ENCODE peak calls at places on chromosomes 12 and 14, in four cellular contexts. I, T, N and E are unnamed samples.

GRCh38 chr12:26334621-26335124 is 139.3 kb downstream of the SSPN start:
- DNase-seq in I (no peak), T (no peak), N (no peak), E (no peak)

GRCh38 chr12:19018302-19018980 is 111.1 kb upstream of the PLEKHA5 start:
- DNase-seq in I (no peak), T (no peak), N (no peak), E (no peak)

GRCh38 chr12:85626782-85627171 is 209.4 kb downstream of the RASSF9 start:
- DNase-seq in I (no peak), T (no peak), N (no peak), E (no peak)

GRCh38 chr12:118650586-118650960 is 274.2 kb downstream of the SUDS3 start:
- DNase-seq in I (no peak), T (no peak), N (no peak), E (no peak)

GRCh38 chr14:53979141-53979673 is 22.6 kb upstream of the BMP4 start:
- DNase-seq in I (no peak), T (no peak), N (no peak), E (no peak)

GRCh38 chr14:74429991-74430390 is 4.0 kb upstream of the SYNDIG1L start:
- DNase-seq in I (no peak), T (no peak), N (no peak), E (peak)

GRCh38 chr14:105173901-105174894 is 5.6 kb upstream of the JAG2 start:
- DNase-seq in I (no peak), T (peak), N (no peak), E (no peak)

GRCh38 chr12:95859344-95859816 is 628 bp downstream of the SNRPF start:
- DNase-seq in I (no peak), T (peak), N (no peak), E (no peak)

GRCh38 chr14:100748403-100748802 is 21.7 kb downstream of the DLK1 start:
- DNase-seq in I (no peak), T (no peak), N (no peak), E (no peak)

GRCh38 chr12:931591-931990 is 17.9 kb downstream of the RAD52 start:
- DNase-seq in I (no peak), T (no peak), N (no peak), E (no peak)

GRCh38 chr12:131105351-131105735 is 151.6 kb downstream of the ADGRD1 start:
- DNase-seq in I (no peak), T (no peak), N (no peak), E (no peak)

GRCh38 chr12:109047081-109047805 is 5.1 kb upstream of the USP30 start:
- DNase-seq in I (no peak), T (no peak), N (no peak), E (no peak)

GRCh38 chr14:92527724-92528123 is 14.1 kb downstream of the RIN3 start:
- DNase-seq in I (no peak), T (no peak), N (no peak), E (no peak)